ENCODE peak calls at places on chromosomes 12 and 14, in six cellular contexts. One of them, this sample, is unnamed.

GRCh38 chr14:64937821-64938193 is 4.7 kb downstream of the GPX2 start:
- DNase-seq in HCT116: no peak
- DNase-seq in NT2/D1: no peak
- DNase-seq in HepG2: peak
- DNase-seq in H1: no peak
- DNase-seq in K562: no peak
- DNase-seq in this sample: no peak

GRCh38 chr14:62409909-62410308 is 635.3 kb downstream of the KCNH5 start:
- DNase-seq in HCT116: no peak
- DNase-seq in NT2/D1: no peak
- DNase-seq in HepG2: no peak
- DNase-seq in H1: no peak
- DNase-seq in K562: no peak
- DNase-seq in this sample: no peak

GRCh38 chr12:41234672-41235071 is 46.6 kb downstream of the PDZRN4 start:
- DNase-seq in HCT116: no peak
- DNase-seq in NT2/D1: no peak
- DNase-seq in HepG2: no peak
- DNase-seq in H1: no peak
- DNase-seq in K562: no peak
- DNase-seq in this sample: no peak

GRCh38 chr12:26106347-26106746 is 18.5 kb downstream of the BHLHE41 start:
- DNase-seq in HCT116: no peak
- DNase-seq in NT2/D1: no peak
- DNase-seq in HepG2: no peak
- DNase-seq in H1: no peak
- DNase-seq in K562: no peak
- DNase-seq in this sample: no peak

GRCh38 chr12:55940065-55940732 is 9.2 kb downstream of the DGKA start:
- DNase-seq in HCT116: peak
- DNase-seq in NT2/D1: peak
- DNase-seq in HepG2: peak
- DNase-seq in H1: peak
- DNase-seq in K562: peak
- DNase-seq in this sample: peak

GRCh38 chr12:64680235-64680634 is 69.9 kb downstream of the RASSF3 start:
- DNase-seq in HCT116: no peak
- DNase-seq in NT2/D1: no peak
- DNase-seq in HepG2: no peak
- DNase-seq in H1: no peak
- DNase-seq in K562: peak
- DNase-seq in this sample: no peak

GRCh38 chr14:74955229-74955999 is at the start of gene PGF:
- DNase-seq in HCT116: peak
- DNase-seq in NT2/D1: no peak
- DNase-seq in HepG2: no peak
- DNase-seq in H1: no peak
- DNase-seq in K562: peak
- DNase-seq in this sample: no peak

GRCh38 chr12:1531160-1531653 is 63.2 kb downstream of the FBXL14 start:
- DNase-seq in HCT116: no peak
- DNase-seq in NT2/D1: no peak
- DNase-seq in HepG2: no peak
- DNase-seq in H1: no peak
- DNase-seq in K562: peak
- DNase-seq in this sample: no peak

GRCh38 chr14:101457177-101457935 is 103.9 kb upstream of the DIO3 start:
- DNase-seq in HCT116: no peak
- DNase-seq in NT2/D1: no peak
- DNase-seq in HepG2: no peak
- DNase-seq in H1: no peak
- DNase-seq in K562: no peak
- DNase-seq in this sample: no peak

GRCh38 chr12:89424394-89424793 is 72.1 kb upstream of the DUSP6 start:
- DNase-seq in HCT116: no peak
- DNase-seq in NT2/D1: no peak
- DNase-seq in HepG2: no peak
- DNase-seq in H1: no peak
- DNase-seq in K562: no peak
- DNase-seq in this sample: no peak

DNA sequence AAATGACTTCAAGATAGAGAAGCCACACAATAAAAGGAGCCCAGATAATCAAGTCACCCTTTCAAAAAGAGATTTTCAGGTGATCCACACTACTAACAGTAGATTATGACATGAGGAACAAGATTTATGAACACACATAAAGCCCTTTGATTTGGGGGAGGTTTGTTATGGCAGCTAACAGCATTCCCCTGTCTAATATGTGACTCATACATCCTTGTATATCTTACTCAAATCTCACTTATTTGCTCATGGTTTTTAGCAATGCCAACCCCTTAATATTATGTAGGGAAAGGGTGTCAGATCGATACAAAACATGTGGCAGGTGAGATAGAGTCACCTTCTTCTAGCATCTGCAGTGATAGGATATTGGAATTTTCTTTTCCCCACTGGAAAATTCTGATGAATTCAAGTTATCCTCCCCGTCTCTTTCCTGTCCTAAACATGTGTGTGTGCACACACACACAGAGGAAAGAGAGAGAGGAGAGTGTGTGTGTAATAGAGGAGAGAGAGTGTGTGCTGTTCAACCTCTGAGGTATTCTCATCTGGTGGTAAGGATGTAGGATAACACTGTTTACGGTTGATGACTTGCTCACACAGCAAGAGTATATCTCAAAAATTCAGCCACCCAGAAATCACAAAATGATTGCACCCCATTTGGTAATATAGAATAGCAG is 319.9 kb downstream of the KCNC2 start:
- DNase-seq in HCT116: peak
- DNase-seq in NT2/D1: no peak
- DNase-seq in HepG2: no peak
- DNase-seq in H1: no peak
- DNase-seq in K562: no peak
- DNase-seq in this sample: no peak
- TF ChIP-seq ZNF274 in HCT116: no peak
- TF ChIP-seq ZNF274 in NT2/D1: no peak
- TF ChIP-seq ZNF274 in HepG2: no peak
- TF ChIP-seq ZNF274 in H1: no peak
- TF ChIP-seq ZNF274 in K562: no peak
- TF ChIP-seq ZNF274 in this sample: no peak

DNA sequence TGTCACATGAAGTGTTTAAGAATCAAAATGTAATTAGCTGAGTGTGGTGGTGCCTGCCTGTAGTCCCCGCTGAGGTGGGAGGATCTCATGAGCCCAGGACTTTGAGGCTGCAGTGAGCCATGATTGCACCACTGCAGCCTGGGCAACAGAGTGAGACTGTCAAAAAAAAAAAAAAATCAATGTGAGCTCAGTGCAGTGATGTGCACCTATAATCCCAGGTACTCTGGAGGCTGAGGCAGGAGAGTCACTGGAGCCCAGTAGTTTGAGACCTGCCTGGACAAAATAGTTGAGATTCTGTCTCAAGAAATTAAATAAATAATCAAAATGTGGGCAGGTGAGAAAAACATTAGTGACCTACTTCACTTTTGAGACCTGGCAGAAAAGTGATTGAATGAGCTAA is 140.0 kb downstream of the MON2 start:
- DNase-seq in HCT116: no peak
- DNase-seq in NT2/D1: no peak
- DNase-seq in HepG2: no peak
- DNase-seq in H1: no peak
- DNase-seq in K562: no peak
- DNase-seq in this sample: no peak
- TF ChIP-seq ZNF274 in HCT116: no peak
- TF ChIP-seq ZNF274 in NT2/D1: no peak
- TF ChIP-seq ZNF274 in HepG2: no peak
- TF ChIP-seq ZNF274 in H1: no peak
- TF ChIP-seq ZNF274 in K562: no peak
- TF ChIP-seq ZNF274 in this sample: no peak

GRCh38 chr12:131831635-131832041 is 3.4 kb downstream of the MMP17 start:
- DNase-seq in HCT116: no peak
- DNase-seq in NT2/D1: no peak
- DNase-seq in HepG2: no peak
- DNase-seq in H1: no peak
- DNase-seq in K562: no peak
- DNase-seq in this sample: no peak
- TF ChIP-seq ZNF274 in HCT116: no peak
- TF ChIP-seq ZNF274 in NT2/D1: no peak
- TF ChIP-seq ZNF274 in HepG2: no peak
- TF ChIP-seq ZNF274 in H1: no peak
- TF ChIP-seq ZNF274 in K562: no peak
- TF ChIP-seq ZNF274 in this sample: no peak

GRCh38 chr14:87628129-87628528 is 364.9 kb downstream of the GALC start:
- DNase-seq in HCT116: no peak
- DNase-seq in NT2/D1: no peak
- DNase-seq in HepG2: peak
- DNase-seq in H1: no peak
- DNase-seq in K562: no peak
- DNase-seq in this sample: no peak
- TF ChIP-seq ZNF274 in HCT116: no peak
- TF ChIP-seq ZNF274 in NT2/D1: no peak
- TF ChIP-seq ZNF274 in HepG2: no peak
- TF ChIP-seq ZNF274 in H1: no peak
- TF ChIP-seq ZNF274 in K562: no peak
- TF ChIP-seq ZNF274 in this sample: no peak

This sample was measured in GM12878.